ENCODE peak calls at places on chromosomes 4 and X, in five cellular contexts. D is transverse colon, P is uterus, O is prostate gland, F is heart left ventricle. T is an unnamed sample.
A peak's percentile ranks its signal among the peaks of the same experiment; 100 is the strongest.

GRCh38 chr4:107970063-107970798 is 19.5 kb upstream of the HADH start:
- DNase-seq in P (no peak), D (no peak), F (no peak), O (no peak), T (no peak)

GRCh38 chrX:106247162-106247561 is 79.1 kb downstream of the PWWP3B start:
- DNase-seq in D (no peak), F (no peak), P (no peak), O (no peak), T (no peak)

GRCh38 chrX:39688576-39689373 is 409.0 kb downstream of the BCOR start:
- DNase-seq in D (peak; percentile 68), F (peak; percentile 80), O (peak; percentile 22), P (peak; percentile 66), T (peak; percentile 76)

GRCh38 chr4:119659576-119659975 is 31.0 kb upstream of the PDE5A start:
- DNase-seq in F (no peak), D (no peak), O (no peak), P (no peak), T (no peak)

GRCh38 chr4:25144870-25145481 is 15.3 kb downstream of the SEPSECS start:
- DNase-seq in F (no peak), P (no peak), D (no peak), O (no peak), T (no peak)

GRCh38 chrX:83469551-83469950 is 38.5 kb upstream of the POU3F4 start:
- DNase-seq in D (peak; percentile 9), F (no peak), P (no peak), O (no peak), T (no peak)

GRCh38 chr4:106297636-106298035 is 18.4 kb downstream of the TBCK start:
- DNase-seq in D (no peak), O (no peak), P (no peak), F (no peak), T (no peak)

GRCh38 chr4:19227701-19228100 is 1024.0 kb upstream of the SLIT2 start:
- DNase-seq in P (no peak), D (no peak), F (no peak), O (no peak), T (no peak)

GRCh38 chrX:117996918-117997480 is 119.6 kb downstream of the KLHL13 start:
- DNase-seq in P (no peak), D (no peak), O (no peak), F (no peak), T (no peak)

GRCh38 chr4:118727360-118727759 is 42.2 kb downstream of the METTL14 start:
- DNase-seq in F (no peak), O (no peak), P (no peak), D (no peak), T (no peak)

GRCh38 chr4:105186701-105187158 is 40.1 kb downstream of the TET2 start:
- DNase-seq in P (no peak), F (no peak), D (no peak), O (no peak), T (no peak)

GRCh38 chr4:11455201-11455835 is 26.6 kb upstream of the HS3ST1 start:
- DNase-seq in F (no peak), P (no peak), O (no peak), D (peak; percentile 37), T (no peak)

GRCh38 chrX:66632473-66632872 is 6.4 kb downstream of the EDA2R start:
- DNase-seq in D (no peak), O (no peak), P (no peak), F (no peak), T (no peak)

GRCh38 chr4:147791341-147791740 is 59.5 kb downstream of the ARHGAP10 start:
- DNase-seq in F (no peak), P (no peak), O (no peak), D (no peak), T (no peak)

GRCh38 chrX:65723706-65724105 is 56.3 kb downstream of the MSN start:
- DNase-seq in F (no peak), O (no peak), D (no peak), P (no peak), T (no peak)

GRCh38 chr4:81781824-81782223 is 310.1 kb upstream of the RASGEF1B start:
- DNase-seq in O (no peak), F (no peak), P (no peak), D (no peak), T (no peak)

GRCh38 chr4:106869551-106869950 is 166.6 kb downstream of the DKK2 start:
- DNase-seq in P (no peak), D (no peak), F (no peak), O (no peak), T (no peak)

GRCh38 chr4:40305329-40306193 is 29.6 kb upstream of the CHRNA9 start:
- DNase-seq in F (no peak), D (peak; percentile 44), P (no peak), O (no peak), T (peak; percentile 26)

GRCh38 chrX:104565791-104566687 is at the start of gene IL1RAPL2:
- DNase-seq in D (peak; percentile 14), P (no peak), O (peak; percentile 12), F (no peak), T (no peak)

GRCh38 chrX:71191253-71191652 is 31.8 kb upstream of the GJB1 start:
- DNase-seq in P (no peak), O (no peak), F (no peak), D (no peak), T (no peak)

GRCh38 chr4:83516042-83516772 is 19.7 kb upstream of the GPAT3 start:
- DNase-seq in D (no peak), F (no peak), O (no peak), P (no peak), T (no peak)

GRCh38 chr4:156642161-156642560 is 329.4 kb downstream of the PDGFC start:
- DNase-seq in P (no peak), F (no peak), O (no peak), D (no peak), T (no peak)

GRCh38 chr4:173919196-173919595 is 364.3 kb downstream of the FBXO8 start:
- DNase-seq in O (no peak), D (no peak), P (no peak), F (no peak), T (no peak)

GRCh38 chr4:87961993-87962791 is 13.3 kb upstream of the SPP1 start:
- DNase-seq in O (no peak), D (no peak), P (no peak), F (no peak), T (no peak)

GRCh38 chr4:144787365-144788263 is 141.7 kb downstream of the HHIP start:
- DNase-seq in P (no peak), D (no peak), F (no peak), O (no peak), T (no peak)

GRCh38 chr4:24248674-24249644 is 335.4 kb downstream of the DHX15 start:
- DNase-seq in F (peak; percentile 61), O (no peak), P (no peak), D (no peak), T (no peak)

GRCh38 chr4:3527101-3527913 is 4.9 kb downstream of the LRPAP1 start:
- DNase-seq in D (no peak), F (no peak), P (peak; percentile 6), O (no peak), T (peak; percentile 52)

GRCh38 chr4:100417565-100417964 is 100.3 kb downstream of the EMCN start:
- DNase-seq in O (no peak), D (no peak), F (no peak), P (no peak), T (no peak)

DNA sequence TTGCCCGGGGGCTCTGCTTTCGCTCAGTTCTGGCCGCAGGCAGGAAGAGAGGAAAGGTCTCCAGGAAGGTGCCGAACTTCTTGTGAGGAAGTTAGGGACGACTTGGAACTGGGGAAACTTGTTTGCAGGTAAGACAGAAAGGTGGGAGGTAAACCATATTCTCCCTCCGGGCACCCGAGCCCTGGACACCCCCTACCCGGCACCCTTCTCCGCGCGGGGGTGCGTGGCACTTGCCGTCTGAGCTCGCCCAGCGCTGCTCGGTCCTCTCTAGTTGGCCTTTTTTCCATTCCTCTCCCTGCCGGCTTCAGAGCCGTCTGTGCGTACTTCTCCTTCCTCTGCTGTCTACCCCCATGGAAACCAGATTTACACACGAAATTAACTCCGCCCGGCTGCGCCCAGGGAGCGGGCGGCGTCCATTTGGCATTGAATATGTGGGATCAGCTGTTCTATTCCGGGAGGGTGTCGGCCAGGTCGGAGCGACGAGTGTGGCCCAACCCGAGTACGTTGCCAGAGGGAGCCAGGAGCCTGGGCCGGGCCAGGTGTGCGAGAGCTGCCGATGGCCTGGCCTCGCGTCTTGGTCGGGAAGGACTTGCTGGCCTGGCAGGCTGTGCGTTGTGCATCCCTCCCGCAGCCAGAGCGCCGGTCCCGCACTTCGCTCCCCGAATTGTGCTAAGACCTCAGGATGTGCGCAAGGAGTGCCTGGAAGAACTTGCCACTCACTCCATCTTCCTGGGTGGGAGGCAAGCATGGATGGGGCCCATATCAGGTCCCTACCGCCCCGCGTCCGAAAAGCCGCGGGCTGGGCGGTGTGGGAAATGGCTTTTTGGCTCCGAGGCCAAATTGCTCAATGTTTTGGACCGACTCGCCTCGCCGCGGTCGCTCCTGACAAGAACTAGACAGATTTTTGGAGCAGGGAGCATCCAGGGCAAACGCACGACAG is 1.7 kb downstream of the PDGFRA start:
- DNase-seq in F (peak; percentile 75), O (no peak), D (no peak), P (peak; percentile 51), T (peak; percentile 81)
- H3K9me3 ChIP-seq in F (no peaks in the 10 kb centered on the region), O (no peaks in the 10 kb centered on the region), D (no peaks in the 10 kb centered on the region), P (no peaks in the 10 kb centered on the region), T (no peaks in the 10 kb centered on the region)

GRCh38 chr4:86593726-86594558 is at the start of gene PTPN13:
- DNase-seq in P (peak; percentile 98), O (peak; percentile 99), D (peak; percentile 95), F (peak; percentile 96), T (peak; percentile 99)
- TF ChIP-seq POLR2A in P (peak; percentile 93), O (peak; percentile 96), D (peak; percentile 65), F (no peak), T (peak; percentile 61)

DNA sequence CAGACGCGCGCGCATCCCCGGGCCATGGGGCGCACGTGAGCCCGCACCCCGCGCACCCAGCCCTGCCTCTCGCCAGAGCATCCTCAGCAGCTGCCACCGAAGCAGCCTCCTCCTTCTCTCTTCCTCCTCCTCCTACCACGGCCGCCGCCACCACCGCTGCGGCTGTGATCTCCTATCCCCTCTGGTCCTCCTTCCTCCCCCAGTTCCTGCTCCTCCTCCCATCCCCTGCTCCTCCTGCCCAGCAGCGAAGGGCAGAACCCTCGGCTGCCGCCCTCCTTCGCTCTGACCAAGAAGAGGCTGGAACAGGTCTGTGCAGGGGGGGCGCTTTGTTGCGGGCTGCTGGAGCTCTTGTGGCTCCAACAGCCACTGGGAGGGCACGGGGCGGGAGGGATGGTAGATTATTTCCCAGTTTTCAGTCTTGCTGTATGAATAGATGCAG is 148.7 kb upstream of the CHRDL1 start:
- DNase-seq in P (no peak), F (peak; percentile 51), O (peak; percentile 5), D (no peak), T (no peak)
- H3K4me3 ChIP-seq in P (no peak overlapping the region), F (no peak overlapping the region), O (peak overlapping the region; percentile 19), D (no peak overlapping the region), T (no peak overlapping the region)

DNA sequence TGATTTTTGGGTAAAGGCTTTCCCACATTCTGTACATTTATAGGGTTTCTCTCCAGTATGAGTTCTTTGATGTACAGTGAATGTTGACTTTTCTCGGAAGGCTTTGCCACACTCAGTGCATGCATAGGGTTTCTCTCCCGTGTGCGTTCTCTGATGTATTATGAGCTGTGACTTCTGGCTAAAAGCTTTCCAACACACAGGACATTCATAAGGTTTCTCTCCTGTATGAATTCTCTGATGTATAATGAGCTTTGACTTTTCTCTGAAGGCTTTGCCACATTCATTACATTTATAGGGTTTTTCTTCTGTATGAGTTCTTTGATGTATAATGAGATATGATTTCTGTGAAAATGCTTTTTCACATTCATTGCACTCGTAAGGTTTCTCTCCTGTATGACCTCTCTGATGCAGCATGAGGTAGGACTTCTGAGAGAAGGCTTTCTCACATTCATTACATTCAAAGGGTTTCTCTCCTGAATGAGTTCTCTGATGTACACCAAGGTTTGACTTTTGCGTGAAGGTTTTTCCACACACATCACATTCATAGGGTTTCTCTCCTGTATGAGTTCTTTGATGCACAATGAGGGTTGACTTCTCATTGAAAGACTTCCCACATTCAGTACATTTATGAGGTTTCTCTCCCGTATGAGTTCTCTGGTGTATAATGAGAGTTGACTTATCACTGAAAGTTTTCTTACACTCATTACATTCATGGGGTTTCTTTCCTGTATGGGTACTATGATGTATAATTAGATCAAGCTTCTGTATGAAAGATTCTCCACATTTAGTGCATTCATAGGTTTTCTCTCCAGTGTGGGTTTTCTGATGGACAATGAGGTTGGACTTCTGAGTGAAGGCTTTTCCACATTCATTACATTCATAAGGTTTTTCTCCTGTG is 27.3 kb downstream of the ZNF182 start:
- DNase-seq in D (no peak), P (no peak), O (no peak), F (no peak), T (no peak)
- H3K9me3 ChIP-seq in D (peaks cover 5% of the 10 kb centered on the region), P (no peaks in the 10 kb centered on the region), O (no peaks in the 10 kb centered on the region), F (peaks cover 43% of the 10 kb centered on the region), T (no peaks in the 10 kb centered on the region)